ENCODE peak calls at places on chromosomes 5 and 9, in four cellular contexts. Y is T-helper 1 cell; M is stimulated activated CD8-positive, alpha-beta memory T cell treated with anti-CD3 and anti-CD28 coated beads, Interleukin-7, amount 100 ng/mL, for 1 hour; W is glutamatergic neuron. J is an unnamed sample.

GRCh38 chr5:143433680-143434079 is 30.2 kb upstream of the NR3C1 start:
- DNase-seq in M (no peak), W (no peak), Y (no peak), J (no peak)

GRCh38 chr9:71647094-71647591 is 121.2 kb downstream of the CEMIP2 start:
- DNase-seq in M (peak; percentile 2), Y (no peak), W (no peak), J (no peak)

GRCh38 chr9:107627771-107628170 is 138.2 kb upstream of the KLF4 start:
- DNase-seq in M (no peak), Y (no peak), W (no peak), J (no peak)

GRCh38 chr9:109475526-109475925 is 22.6 kb downstream of the PTPN3 start:
- DNase-seq in W (no peak), M (no peak), Y (no peak), J (no peak)

GRCh38 chr9:16515207-16515606 is 355.3 kb downstream of the BNC2 start:
- DNase-seq in Y (no peak), M (no peak), W (peak; percentile 46), J (no peak)

GRCh38 chr5:72956324-72957140 is 691 bp downstream of the FCHO2 start:
- DNase-seq in Y (no peak), M (peak; percentile 1), W (peak; percentile 55), J (no peak)

GRCh38 chr9:22416692-22417060 is 29.9 kb upstream of the DMRTA1 start:
- DNase-seq in W (no peak), M (no peak), Y (no peak), J (no peak)

GRCh38 chr9:83151627-83152137 is 88.7 kb upstream of the RASEF start:
- DNase-seq in Y (no peak), W (no peak), M (no peak), J (no peak)

GRCh38 chr9:5336683-5337082 is 3.0 kb downstream of the RLN1 start:
- DNase-seq in M (no peak), W (no peak), Y (no peak), J (no peak)

GRCh38 chr5:176948458-176948857 is 49.3 kb upstream of the HK3 start:
- DNase-seq in Y (no peak), W (no peak), M (no peak), J (no peak)

GRCh38 chr5:113864437-113864836 is 350.9 kb downstream of the YTHDC2 start:
- DNase-seq in Y (no peak), W (no peak), M (no peak), J (no peak)

GRCh38 chr5:134577796-134578577 is 52.5 kb downstream of the JADE2 start:
- DNase-seq in M (peak; percentile 50), Y (peak; percentile 41), W (peak; percentile 91), J (peak; percentile 94)

J was measured in mesenteric fat pad.